ENCODE peak calls at places on chromosomes 4 and X, in five cellular contexts. M, F, X, V and T are unnamed samples. For H3K4me1, the result is how much of the 10 kb centered on the place peaks cover.

GRCh38 chr4:13427599-13428325 is 56.4 kb downstream of the RAB28 start:
- DNase-seq in X (no peak), F (no peak), V (no peak), M (no peak), T (peak)

GRCh38 chr4:157300678-157301077 is 80.2 kb downstream of the GRIA2 start:
- DNase-seq in V (peak), M (no peak), X (no peak), F (no peak), T (no peak)

GRCh38 chrX:41167888-41168287 is 82.6 kb downstream of the USP9X start:
- DNase-seq in V (no peak), F (no peak), X (no peak), M (no peak), T (no peak)

GRCh38 chrX:101079223-101079622 is 544 bp downstream of the TMEM35A start:
- DNase-seq in M (no peak), F (no peak), X (no peak), V (no peak), T (peak)

GRCh38 chr4:155173371-155173770 is 35.1 kb upstream of the NPY2R start:
- DNase-seq in X (no peak), M (no peak), F (no peak), V (no peak), T (no peak)

GRCh38 chr4:163167333-163167626 is 590 bp upstream of the NAF1 start:
- DNase-seq in F (no peak), X (no peak), V (peak), M (no peak), T (peak)

GRCh38 chr4:106287353-106287969 is 28.5 kb downstream of the TBCK start:
- DNase-seq in X (no peak), V (no peak), F (no peak), M (peak), T (no peak)

GRCh38 chr4:4395849-4396627 is 9.1 kb downstream of the NSG1 start:
- DNase-seq in X (peak), M (no peak), F (no peak), V (peak), T (peak)

GRCh38 chrX:54496517-54496852 is 451 bp upstream of the FGD1 start:
- DNase-seq in X (no peak), F (no peak), V (no peak), M (no peak), T (no peak)

GRCh38 chr4:102825261-102826071 is 1.9 kb downstream of the UBE2D3 start:
- DNase-seq in V (peak), X (peak), F (peak), M (no peak), T (peak)

GRCh38 chr4:3266076-3266475 is 17.1 kb downstream of the MSANTD1 start:
- DNase-seq in V (no peak), X (no peak), M (no peak), F (no peak), T (no peak)

GRCh38 chrX:119156241-119156640 is 28.6 kb upstream of the KIAA1210 start:
- DNase-seq in X (no peak), F (no peak), V (no peak), M (no peak), T (no peak)

GRCh38 chrX:24364851-24365538 is 4.6 kb downstream of the SUPT20HL1 start:
- DNase-seq in X (no peak), V (no peak), F (no peak), M (no peak), T (no peak)

GRCh38 chrX:14546190-14546589 is 16.9 kb downstream of the GLRA2 start:
- DNase-seq in V (no peak), M (no peak), X (no peak), F (no peak), T (no peak)

GRCh38 chr4:52234539-52235174 is 183.6 kb downstream of the SPATA18 start:
- DNase-seq in V (peak), F (peak), X (peak), M (peak), T (peak)

GRCh38 chrX:14351889-14352288 is 177.4 kb upstream of the GLRA2 start:
- DNase-seq in M (no peak), F (no peak), V (no peak), X (no peak), T (peak)

GRCh38 chr4:119080721-119081541 is 54.7 kb upstream of the MYOZ2 start:
- DNase-seq in X (no peak), M (peak), V (no peak), F (no peak), T (no peak)

GRCh38 chr4:40976343-40976742 is 226.6 kb downstream of the NSUN7 start:
- DNase-seq in V (peak), F (peak), X (peak), M (peak), T (peak)

GRCh38 chr4:99855677-99856076 is 38.5 kb downstream of the LAMTOR3 start:
- DNase-seq in F (no peak), V (no peak), X (no peak), M (no peak), T (no peak)

GRCh38 chr4:181971411-181971810 is 271.8 kb upstream of the TENM3 start:
- DNase-seq in X (no peak), M (no peak), F (no peak), V (no peak), T (no peak)

GRCh38 chr4:6229095-6229494 is 28.7 kb upstream of the JAKMIP1 start:
- DNase-seq in X (no peak), F (no peak), M (no peak), V (peak), T (no peak)

GRCh38 chr4:6198768-6199343 is 1.5 kb downstream of the JAKMIP1 start:
- DNase-seq in M (no peak), X (no peak), F (no peak), V (peak), T (peak)

GRCh38 chr4:88138561-88138960 is 19.9 kb downstream of the ABCG2 start:
- DNase-seq in V (no peak), M (no peak), F (no peak), X (no peak), T (no peak)

GRCh38 chr4:38948551-38948950 is 80.9 kb downstream of the FAM114A1 start:
- DNase-seq in V (no peak), F (no peak), M (no peak), X (no peak), T (no peak)

GRCh38 chr4:6693274-6694176 is at the start of gene S100P:
- DNase-seq in M (no peak), V (no peak), X (no peak), F (no peak), T (no peak)

GRCh38 chrX:130828641-130829040 is 74.4 kb downstream of the ENOX2 start:
- DNase-seq in X (no peak), V (no peak), F (no peak), M (no peak), T (no peak)

GRCh38 chr4:705278-706082 is at the start of gene PCGF3:
- DNase-seq in V (peak), M (peak), X (peak), F (peak), T (peak)

GRCh38 chr4:28427306-28428085 is 1566.9 kb downstream of the STIM2 start:
- DNase-seq in F (no peak), M (no peak), V (no peak), X (no peak), T (no peak)

GRCh38 chr4:135192746-135193535 is 991.4 kb upstream of the PABPC4L start:
- DNase-seq in M (no peak), V (no peak), X (no peak), F (no peak), T (no peak)

GRCh38 chr4:150010525-150011126 is 67.6 kb upstream of the DCLK2 start:
- DNase-seq in F (peak), M (peak), V (peak), X (peak), T (peak)

GRCh38 chr4:82043809-82044137 is 330.0 kb downstream of the HNRNPD start:
- DNase-seq in V (peak), M (no peak), F (no peak), X (no peak), T (no peak)

GRCh38 chr4:147581601-147582350 is 35.4 kb upstream of the TMEM184C start:
- DNase-seq in M (no peak), F (no peak), X (peak), V (no peak), T (no peak)

GRCh38 chr4:86848136-86848535 is 1.0 kb downstream of the SLC10A6 start:
- DNase-seq in M (no peak), V (no peak), F (no peak), X (no peak), T (no peak)

GRCh38 chr4:86846921-86847320 is 2.3 kb downstream of the SLC10A6 start:
- DNase-seq in V (no peak), M (no peak), F (no peak), X (no peak), T (no peak)

GRCh38 chr4:86848732-86849617 is at the start of gene SLC10A6:
- DNase-seq in X (no peak), F (no peak), V (no peak), M (no peak), T (no peak)

GRCh38 chr4:86847576-86847975 is 1.6 kb downstream of the SLC10A6 start:
- DNase-seq in M (no peak), X (no peak), V (no peak), F (no peak), T (no peak)

GRCh38 chr4:86845593-86845992 is 3.6 kb downstream of the SLC10A6 start:
- DNase-seq in M (no peak), X (no peak), F (no peak), V (no peak), T (no peak)
- H3K4me3 ChIP-seq in M (no peak), X (no peak), F (no peak), V (no peak), T (no peak)

DNA sequence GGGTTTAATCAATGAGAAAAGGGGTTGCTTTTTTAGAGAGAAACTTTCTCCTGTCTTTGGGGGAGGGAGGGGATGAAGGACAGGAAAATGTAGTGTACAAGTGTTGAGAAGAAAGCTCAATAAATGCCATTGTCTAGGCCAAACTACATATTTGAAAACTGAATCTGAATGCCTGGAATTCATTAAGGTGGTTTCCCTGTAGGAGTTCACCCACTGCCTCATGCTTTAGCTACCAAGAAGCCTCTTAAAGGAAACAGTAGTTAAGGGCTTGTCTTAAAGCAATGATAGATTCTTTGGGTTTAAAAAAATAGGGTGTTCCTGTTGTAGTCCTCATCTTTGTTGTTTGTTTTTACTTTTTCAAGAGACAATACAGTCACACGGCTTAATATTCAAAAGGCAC is 45.8 kb downstream of the FNIP2 start:
- DNase-seq in F (no peak), V (no peak), M (no peak), X (no peak), T (no peak)
- H3K4me1 ChIP-seq in F (under half), V (under half), M (under half), X (under half), T (under half)

GRCh38 chrX:39886282-39886681 is 211.5 kb downstream of the BCOR start:
- DNase-seq in X (no peak), F (no peak), V (no peak), M (no peak), T (no peak)
- TF ChIP-seq REST in X (no peak), F (no peak), V (no peak), M (no peak), T (no peak)

GRCh38 chr4:183723561-183724228 is 64.6 kb downstream of the TRAPPC11 start:
- DNase-seq in F (no peak), V (no peak), M (no peak), X (no peak), T (no peak)
- H3K4me3 ChIP-seq in F (no peak), V (no peak), M (no peak), X (no peak), T (peak)

DNA sequence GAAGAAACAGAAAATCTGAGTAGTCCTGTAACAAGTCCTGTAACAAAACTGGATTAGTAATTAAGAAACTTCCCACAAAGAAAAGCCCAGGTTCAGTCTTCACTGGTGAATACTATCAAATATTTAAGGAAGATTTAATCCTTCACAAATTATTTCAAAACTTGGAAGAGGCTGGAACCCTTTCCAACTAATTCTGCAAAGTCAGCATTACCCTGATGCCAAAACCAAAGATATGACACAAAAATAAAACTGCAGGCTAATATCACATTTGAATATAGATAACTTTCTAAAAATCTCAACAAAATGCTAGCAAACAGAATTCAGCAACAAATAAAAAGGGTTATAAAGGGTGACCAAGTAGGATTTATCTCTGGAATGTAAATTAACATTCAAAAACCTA is 80.5 kb downstream of the AR start:
- DNase-seq in V (no peak), M (no peak), X (no peak), F (no peak), T (no peak)
- H3K4me1 ChIP-seq in V (under half), M (under half), X (under half), F (under half), T (under half)

GRCh38 chr4:186839122-186840037 is 115.7 kb upstream of the FAT1 start:
- DNase-seq in F (no peak), M (no peak), V (no peak), X (peak), T (no peak)

GRCh38 chr4:186840222-186840701 is 116.6 kb upstream of the FAT1 start:
- DNase-seq in V (no peak), M (no peak), X (peak), F (peak), T (no peak)

GRCh38 chr4:186840771-186841301 is 117.2 kb upstream of the FAT1 start:
- DNase-seq in M (no peak), V (no peak), F (peak), X (peak), T (no peak)

GRCh38 chr4:186832906-186833305 is 109.2 kb upstream of the FAT1 start:
- DNase-seq in F (no peak), V (no peak), X (peak), M (no peak), T (no peak)

DNA sequence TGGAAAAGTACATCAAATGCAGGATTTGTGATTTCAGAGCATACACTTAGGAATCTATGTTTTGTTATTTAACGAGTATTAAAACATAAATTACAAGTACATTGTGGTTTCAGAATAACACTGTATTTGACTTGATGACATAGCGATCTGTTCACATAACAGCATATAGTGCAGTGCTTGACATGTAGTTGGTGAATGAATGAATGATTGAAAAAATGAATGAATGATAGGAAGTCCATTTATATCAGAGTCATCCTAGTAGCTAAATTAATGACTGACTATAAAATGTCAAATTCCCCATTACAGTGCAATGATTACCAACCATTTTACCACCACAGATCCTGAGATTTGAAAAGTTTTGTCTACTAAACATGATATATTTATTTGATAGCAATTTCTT is 114.6 kb upstream of the FAT1 start:
- DNase-seq in M (no peak), F (no peak), V (no peak), X (no peak), T (no peak)
- TF ChIP-seq REST in M (no peak), F (no peak), V (no peak), X (no peak), T (no peak)

GRCh38 chr4:26223160-26223559 is 97.7 kb upstream of the RBPJ start:
- DNase-seq in M (no peak), F (no peak), V (no peak), X (no peak), T (no peak)
- H3K4me3 ChIP-seq in M (no peak), F (no peak), V (no peak), X (no peak), T (no peak)

DNA sequence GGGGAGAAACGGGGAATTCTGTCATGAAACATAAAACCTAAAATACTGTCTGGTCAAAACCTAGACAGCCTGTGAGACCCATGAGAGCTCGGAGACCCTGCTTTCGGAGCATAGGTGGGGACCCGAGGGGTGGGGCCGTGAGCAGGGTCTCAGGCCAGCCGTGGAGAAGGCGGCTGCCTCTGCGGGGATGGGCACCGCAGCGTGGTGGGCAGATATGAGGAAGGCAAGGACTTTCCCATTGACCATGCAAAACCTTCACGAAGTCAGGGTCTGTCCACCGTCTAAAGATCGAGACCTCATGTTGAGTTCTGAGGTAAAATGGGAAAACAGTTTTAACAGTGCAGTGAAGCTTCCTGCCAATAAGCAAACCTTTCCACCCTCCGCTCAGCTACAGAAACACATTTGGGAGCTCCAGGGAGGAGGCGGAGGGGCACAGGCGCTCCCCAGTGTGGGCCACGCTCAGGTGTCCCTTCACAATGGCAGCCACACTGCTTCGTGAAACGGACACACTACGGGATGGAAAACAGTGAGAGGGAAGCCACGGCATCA is 74.4 kb downstream of the SORBS2 start:
- DNase-seq in V (no peak), F (no peak), X (no peak), M (no peak), T (no peak)
- H3K4me1 ChIP-seq in V (under half), F (under half), X (under half), M (under half), T (under half)

GRCh38 chr4:20193522-20193902 is 58.2 kb upstream of the SLIT2 start:
- DNase-seq in M (no peak), X (no peak), V (no peak), F (no peak), T (no peak)

GRCh38 chr4:20196476-20196875 is 55.2 kb upstream of the SLIT2 start:
- DNase-seq in M (no peak), V (no peak), X (no peak), F (no peak), T (no peak)

GRCh38 chr4:20195071-20195885 is 56.4 kb upstream of the SLIT2 start:
- DNase-seq in M (no peak), V (no peak), F (no peak), X (no peak), T (no peak)

GRCh38 chr4:20194079-20195013 is 57.4 kb upstream of the SLIT2 start:
- DNase-seq in X (no peak), M (no peak), V (no peak), F (no peak), T (no peak)

GRCh38 chr4:20192754-20193521 is 58.8 kb upstream of the SLIT2 start:
- DNase-seq in X (no peak), V (no peak), F (no peak), M (no peak), T (no peak)
- TF ChIP-seq REST in X (no peak), V (no peak), F (no peak), M (no peak), T (no peak)

DNA sequence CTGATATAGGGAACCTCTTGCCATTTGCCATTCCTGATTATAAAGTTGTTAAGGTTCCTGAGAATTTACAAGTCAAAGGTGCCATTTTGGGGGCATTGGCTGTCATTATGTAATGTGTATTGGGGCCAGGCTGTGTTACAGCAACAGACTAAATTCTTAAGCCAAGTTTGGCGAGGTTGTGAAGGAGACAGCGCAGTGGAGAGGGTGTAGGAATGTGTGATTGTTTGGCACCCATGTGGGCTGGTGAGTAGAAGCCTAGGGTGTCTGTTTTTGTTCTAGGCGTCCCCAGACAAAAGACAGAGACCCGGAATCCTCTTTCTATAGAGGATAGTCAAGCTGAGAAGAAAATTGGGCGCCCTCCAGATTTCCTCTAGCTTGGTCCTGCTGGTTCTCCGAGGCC is 2535.3 kb downstream of the PCDH7 start:
- DNase-seq in F (no peak), V (no peak), M (no peak), X (no peak), T (peak)
- H3K4me3 ChIP-seq in F (no peak), V (no peak), M (no peak), X (no peak), T (no peak)